ENCODE peak calls at places on chromosomes 11 and 22, in eight cellular contexts. H, J, M, K, T, W, B and O are unnamed samples.

GRCh38 chr22:20211997-20212753 is 55.9 kb downstream of the RTN4R start:
- DNase-seq in J (no peak), H (no peak), W (no peak), K (peak; percentile 14), T (no peak), M (peak; percentile 67), B (peak; percentile 44), O (peak; percentile 57)

GRCh38 chr11:43975631-43976030 is 33.2 kb downstream of the C11orf96 start:
- DNase-seq in K (no peak), W (no peak), M (no peak), T (no peak), B (no peak), J (no peak), H (no peak), O (no peak)

GRCh38 chr11:11335043-11335442 is 18.0 kb downstream of the CSNK2A3 start:
- DNase-seq in B (no peak), T (no peak), H (no peak), J (no peak), W (no peak), M (no peak), K (no peak), O (no peak)

GRCh38 chr11:14454861-14455632 is 44.6 kb downstream of the COPB1 start:
- DNase-seq in M (no peak), K (no peak), B (peak; percentile 59), W (no peak), H (no peak), J (no peak), T (no peak), O (no peak)

GRCh38 chr11:94449437-94449836 is 44.2 kb downstream of the MRE11 start:
- DNase-seq in J (no peak), M (no peak), H (no peak), W (no peak), B (peak; percentile 60), T (no peak), K (no peak), O (no peak)

GRCh38 chr11:24145411-24145810 is 351.4 kb upstream of the LUZP2 start:
- DNase-seq in J (no peak), K (no peak), H (no peak), M (no peak), W (no peak), T (no peak), B (no peak), O (no peak)

GRCh38 chr11:19698493-19699292 is 13.9 kb upstream of the NAV2 start:
- DNase-seq in T (no peak), H (no peak), M (no peak), W (no peak), B (peak; percentile 77), J (no peak), K (no peak), O (no peak)

GRCh38 chr11:86408845-86409244 is 34.2 kb downstream of the CCDC81 start:
- DNase-seq in B (no peak), W (no peak), J (no peak), M (no peak), T (no peak), H (no peak), K (no peak), O (no peak)

GRCh38 chr11:78371221-78371899 is 46.3 kb downstream of the GAB2 start:
- DNase-seq in J (no peak), T (no peak), H (no peak), K (no peak), W (no peak), M (no peak), B (no peak), O (no peak)

GRCh38 chr11:62664405-62665074 is 470 bp downstream of the C11orf98 start:
- DNase-seq in T (peak; percentile 61), K (peak; percentile 69), B (peak; percentile 52), M (no peak), H (no peak), W (peak; percentile 33), J (peak; percentile 72), O (peak; percentile 74)

GRCh38 chr11:16846305-16846704 is 107.9 kb downstream of the C11orf58 start:
- DNase-seq in M (no peak), B (no peak), T (no peak), J (no peak), H (no peak), K (no peak), W (no peak), O (no peak)

GRCh38 chr11:115501504-115501894 is 2.7 kb downstream of the CADM1 start:
- DNase-seq in M (no peak), T (no peak), B (no peak), J (no peak), W (no peak), H (no peak), K (no peak), O (no peak)

GRCh38 chr11:119339581-119340334 is 925 bp downstream of the C1QTNF5 start:
- DNase-seq in H (peak; percentile 63), K (no peak), B (peak; percentile 77), W (no peak), M (peak; percentile 79), J (peak; percentile 89), T (no peak), O (peak; percentile 68)

GRCh38 chr11:6526411-6527135 is 29.5 kb downstream of the DNHD1 start:
- DNase-seq in K (peak; percentile 54), B (no peak), M (no peak), W (no peak), T (no peak), H (no peak), J (no peak), O (no peak)

GRCh38 chr11:19686234-19686633 is 26.4 kb upstream of the NAV2 start:
- DNase-seq in H (no peak), M (no peak), W (no peak), J (no peak), T (no peak), B (no peak), K (no peak), O (no peak)

GRCh38 chr22:27997538-27997937 is 78.5 kb upstream of the PITPNB start:
- DNase-seq in H (no peak), K (no peak), J (no peak), M (no peak), W (no peak), T (no peak), B (no peak), O (no peak)